ENCODE peak calls at places on chromosomes 3 and 15, in nine cellular contexts. One of them, this sample, is unnamed. For H3K79me2, the result is how much of the 10 kb centered on the place peaks cover.

GRCh38 chr3:184345678-184346144 is 8.3 kb downstream of the FAM131A start:
- DNase-seq in H9: peak
- DNase-seq in astrocyte: no peak
- DNase-seq in neural progenitor cell: peak
- DNase-seq in fibroblast of lung: peak
- DNase-seq in endothelial cell of umbilical vein: peak
- DNase-seq in K562: peak
- DNase-seq in OCI-LY7: peak
- DNase-seq in GM23338: peak
- DNase-seq in this sample: no peak

GRCh38 chr15:60740787-60741354 is 261.9 kb upstream of the ICE2 start:
- DNase-seq in GM23338: no peak
- DNase-seq in H9: no peak
- DNase-seq in fibroblast of lung: no peak
- DNase-seq in OCI-LY7: no peak
- DNase-seq in K562: no peak
- DNase-seq in neural progenitor cell: no peak
- DNase-seq in astrocyte: peak
- DNase-seq in endothelial cell of umbilical vein: no peak
- DNase-seq in this sample: no peak

GRCh38 chr3:117873236-117873635 is 1161.4 kb downstream of the IGSF11 start:
- DNase-seq in astrocyte: no peak
- DNase-seq in endothelial cell of umbilical vein: peak
- DNase-seq in fibroblast of lung: peak
- DNase-seq in OCI-LY7: no peak
- DNase-seq in neural progenitor cell: no peak
- DNase-seq in H9: no peak
- DNase-seq in GM23338: no peak
- DNase-seq in K562: no peak
- DNase-seq in this sample: no peak

GRCh38 chr3:57815034-57815433 is 58.9 kb downstream of the SLMAP start:
- DNase-seq in GM23338: no peak
- DNase-seq in K562: no peak
- DNase-seq in fibroblast of lung: no peak
- DNase-seq in astrocyte: no peak
- DNase-seq in endothelial cell of umbilical vein: no peak
- DNase-seq in neural progenitor cell: no peak
- DNase-seq in OCI-LY7: peak
- DNase-seq in H9: no peak
- DNase-seq in this sample: peak

GRCh38 chr3:87503901-87504498 is 227.6 kb upstream of the POU1F1 start:
- DNase-seq in K562: peak
- DNase-seq in fibroblast of lung: peak
- DNase-seq in neural progenitor cell: peak
- DNase-seq in astrocyte: peak
- DNase-seq in OCI-LY7: peak
- DNase-seq in endothelial cell of umbilical vein: peak
- DNase-seq in GM23338: peak
- DNase-seq in H9: peak
- DNase-seq in this sample: peak

GRCh38 chr3:18681946-18682345 is 256.8 kb upstream of the SATB1 start:
- DNase-seq in K562: no peak
- DNase-seq in GM23338: no peak
- DNase-seq in H9: no peak
- DNase-seq in OCI-LY7: no peak
- DNase-seq in fibroblast of lung: no peak
- DNase-seq in astrocyte: no peak
- DNase-seq in neural progenitor cell: no peak
- DNase-seq in endothelial cell of umbilical vein: no peak
- DNase-seq in this sample: no peak

GRCh38 chr3:99859855-99860254 is 42.2 kb downstream of the CMSS1 start:
- DNase-seq in K562: no peak
- DNase-seq in OCI-LY7: no peak
- DNase-seq in neural progenitor cell: no peak
- DNase-seq in H9: no peak
- DNase-seq in GM23338: no peak
- DNase-seq in astrocyte: peak
- DNase-seq in endothelial cell of umbilical vein: peak
- DNase-seq in fibroblast of lung: peak
- DNase-seq in this sample: no peak

GRCh38 chr3:59660376-59660775 is 610.6 kb upstream of the CFAP20DC start:
- DNase-seq in GM23338: no peak
- DNase-seq in OCI-LY7: no peak
- DNase-seq in astrocyte: peak
- DNase-seq in K562: no peak
- DNase-seq in endothelial cell of umbilical vein: no peak
- DNase-seq in H9: no peak
- DNase-seq in fibroblast of lung: peak
- DNase-seq in neural progenitor cell: no peak
- DNase-seq in this sample: no peak

GRCh38 chr3:20648921-20649381 is 462.9 kb upstream of the SGO1 start:
- DNase-seq in GM23338: no peak
- DNase-seq in neural progenitor cell: no peak
- DNase-seq in fibroblast of lung: peak
- DNase-seq in astrocyte: peak
- DNase-seq in OCI-LY7: no peak
- DNase-seq in endothelial cell of umbilical vein: no peak
- DNase-seq in K562: no peak
- DNase-seq in H9: no peak
- DNase-seq in this sample: no peak

GRCh38 chr3:126414961-126415660 is 20.4 kb downstream of the CFAP100 start:
- DNase-seq in K562: no peak
- DNase-seq in fibroblast of lung: no peak
- DNase-seq in endothelial cell of umbilical vein: no peak
- DNase-seq in GM23338: no peak
- DNase-seq in H9: no peak
- DNase-seq in neural progenitor cell: no peak
- DNase-seq in astrocyte: no peak
- DNase-seq in OCI-LY7: no peak
- DNase-seq in this sample: no peak

DNA sequence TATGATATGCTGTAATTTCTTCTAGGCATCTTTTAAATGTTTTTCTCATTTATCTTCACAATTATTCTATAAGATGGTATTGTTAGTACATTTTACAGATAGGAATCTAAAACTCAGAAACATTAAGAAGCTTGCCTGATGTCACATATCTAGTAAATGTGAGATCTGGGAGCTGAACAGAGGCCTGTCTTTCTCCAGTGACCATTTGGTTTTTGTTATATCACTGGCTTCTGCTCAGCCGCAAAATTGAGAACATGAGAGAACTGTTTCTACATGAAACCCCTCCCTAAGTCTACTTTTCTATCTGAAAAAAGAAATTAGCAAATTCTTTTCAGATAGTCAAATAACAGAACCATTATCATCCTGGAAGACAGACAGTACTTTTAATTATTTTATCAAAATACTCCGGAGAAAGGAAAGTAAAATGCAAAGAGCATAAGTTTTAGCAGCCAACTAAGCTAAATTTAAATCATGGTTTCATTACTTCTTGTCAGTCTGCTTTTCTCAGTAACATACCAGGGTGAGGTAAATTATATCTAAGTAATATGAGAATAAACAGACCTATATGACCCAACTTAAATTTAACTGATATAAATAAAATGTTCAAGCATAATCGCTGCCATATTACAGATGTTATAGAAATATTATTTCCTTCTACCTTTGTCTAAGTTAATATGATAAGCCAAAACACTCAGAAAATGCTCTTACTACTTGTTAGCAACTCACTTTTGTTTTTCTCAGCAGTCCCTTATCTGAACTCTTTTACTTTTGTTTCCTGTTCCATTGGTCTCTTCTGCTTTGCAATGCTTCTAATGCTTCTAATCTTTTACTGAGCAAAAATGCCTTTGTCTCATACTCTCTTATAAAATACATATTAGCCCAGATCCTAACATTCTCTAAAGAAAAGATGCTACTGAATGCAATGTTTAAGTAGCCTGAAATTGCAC is 68.0 kb upstream of the MBNL1 start:
- DNase-seq in astrocyte: no peak
- DNase-seq in fibroblast of lung: no peak
- DNase-seq in H9: no peak
- DNase-seq in K562: no peak
- DNase-seq in neural progenitor cell: no peak
- DNase-seq in OCI-LY7: peak
- DNase-seq in GM23338: no peak
- DNase-seq in endothelial cell of umbilical vein: peak
- DNase-seq in this sample: no peak
- H3K79me2 ChIP-seq in astrocyte: under half
- H3K79me2 ChIP-seq in fibroblast of lung: under half
- H3K79me2 ChIP-seq in H9: under half
- H3K79me2 ChIP-seq in K562: under half
- H3K79me2 ChIP-seq in neural progenitor cell: under half
- H3K79me2 ChIP-seq in OCI-LY7: under half
- H3K79me2 ChIP-seq in GM23338: under half
- H3K79me2 ChIP-seq in endothelial cell of umbilical vein: under half
- H3K79me2 ChIP-seq in this sample: half or more

DNA sequence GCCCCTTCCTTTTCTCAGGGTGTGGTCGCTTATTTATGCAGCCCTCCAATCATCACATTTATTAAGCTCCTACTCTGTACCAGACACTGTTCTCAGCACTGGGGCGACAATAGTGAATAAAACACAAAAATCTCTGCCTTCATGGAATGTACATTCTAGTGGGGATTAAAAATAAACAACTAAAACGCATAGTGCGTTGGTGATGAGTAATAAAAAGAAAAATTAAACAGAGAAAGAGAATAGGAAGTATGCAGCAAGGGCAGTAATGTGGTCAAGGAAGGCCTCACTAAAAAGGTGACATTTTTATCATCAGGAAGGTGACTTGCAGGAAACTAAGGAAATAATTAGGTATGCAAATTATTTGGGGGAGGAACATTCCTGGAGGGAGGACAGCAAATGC is 5.1 kb downstream of the SLC51B start:
- DNase-seq in H9: no peak
- DNase-seq in K562: no peak
- DNase-seq in fibroblast of lung: peak
- DNase-seq in GM23338: no peak
- DNase-seq in astrocyte: no peak
- DNase-seq in neural progenitor cell: no peak
- DNase-seq in endothelial cell of umbilical vein: no peak
- DNase-seq in OCI-LY7: no peak
- DNase-seq in this sample: no peak
- H3K4me2 ChIP-seq in H9: no peak
- H3K4me2 ChIP-seq in K562: no peak
- H3K4me2 ChIP-seq in fibroblast of lung: peak
- H3K4me2 ChIP-seq in GM23338: no peak
- H3K4me2 ChIP-seq in astrocyte: peak
- H3K4me2 ChIP-seq in neural progenitor cell: no peak
- H3K4me2 ChIP-seq in endothelial cell of umbilical vein: peak
- H3K4me2 ChIP-seq in OCI-LY7: no peak
- H3K4me2 ChIP-seq in this sample: no peak

GRCh38 chr15:85006655-85007054 is 25.0 kb downstream of the PDE8A start:
- DNase-seq in astrocyte: no peak
- DNase-seq in fibroblast of lung: no peak
- DNase-seq in H9: no peak
- DNase-seq in OCI-LY7: no peak
- DNase-seq in K562: no peak
- DNase-seq in neural progenitor cell: no peak
- DNase-seq in endothelial cell of umbilical vein: no peak
- DNase-seq in GM23338: no peak
- DNase-seq in this sample: no peak

GRCh38 chr15:85005319-85005718 is 23.7 kb downstream of the PDE8A start:
- DNase-seq in OCI-LY7: no peak
- DNase-seq in endothelial cell of umbilical vein: no peak
- DNase-seq in neural progenitor cell: no peak
- DNase-seq in fibroblast of lung: no peak
- DNase-seq in H9: no peak
- DNase-seq in K562: no peak
- DNase-seq in GM23338: no peak
- DNase-seq in astrocyte: no peak
- DNase-seq in this sample: no peak

GRCh38 chr15:85004551-85004950 is 22.9 kb downstream of the PDE8A start:
- DNase-seq in astrocyte: no peak
- DNase-seq in GM23338: no peak
- DNase-seq in fibroblast of lung: no peak
- DNase-seq in endothelial cell of umbilical vein: no peak
- DNase-seq in neural progenitor cell: no peak
- DNase-seq in H9: no peak
- DNase-seq in K562: no peak
- DNase-seq in OCI-LY7: peak
- DNase-seq in this sample: no peak

GRCh38 chr15:85006201-85006600 is 24.5 kb downstream of the PDE8A start:
- DNase-seq in GM23338: no peak
- DNase-seq in K562: no peak
- DNase-seq in H9: no peak
- DNase-seq in OCI-LY7: no peak
- DNase-seq in astrocyte: no peak
- DNase-seq in fibroblast of lung: no peak
- DNase-seq in neural progenitor cell: no peak
- DNase-seq in endothelial cell of umbilical vein: no peak
- DNase-seq in this sample: no peak

GRCh38 chr15:85005744-85006143 is 24.1 kb downstream of the PDE8A start:
- DNase-seq in K562: no peak
- DNase-seq in neural progenitor cell: no peak
- DNase-seq in H9: no peak
- DNase-seq in endothelial cell of umbilical vein: no peak
- DNase-seq in OCI-LY7: no peak
- DNase-seq in fibroblast of lung: no peak
- DNase-seq in astrocyte: no peak
- DNase-seq in GM23338: no peak
- DNase-seq in this sample: no peak
- TF ChIP-seq CTCF in K562: no peak
- TF ChIP-seq CTCF in neural progenitor cell: no peak
- TF ChIP-seq CTCF in H9: no peak
- TF ChIP-seq CTCF in endothelial cell of umbilical vein: no peak
- TF ChIP-seq CTCF in OCI-LY7: no peak
- TF ChIP-seq CTCF in fibroblast of lung: no peak
- TF ChIP-seq CTCF in astrocyte: no peak
- TF ChIP-seq CTCF in GM23338: no peak
- TF ChIP-seq CTCF in this sample: no peak

DNA sequence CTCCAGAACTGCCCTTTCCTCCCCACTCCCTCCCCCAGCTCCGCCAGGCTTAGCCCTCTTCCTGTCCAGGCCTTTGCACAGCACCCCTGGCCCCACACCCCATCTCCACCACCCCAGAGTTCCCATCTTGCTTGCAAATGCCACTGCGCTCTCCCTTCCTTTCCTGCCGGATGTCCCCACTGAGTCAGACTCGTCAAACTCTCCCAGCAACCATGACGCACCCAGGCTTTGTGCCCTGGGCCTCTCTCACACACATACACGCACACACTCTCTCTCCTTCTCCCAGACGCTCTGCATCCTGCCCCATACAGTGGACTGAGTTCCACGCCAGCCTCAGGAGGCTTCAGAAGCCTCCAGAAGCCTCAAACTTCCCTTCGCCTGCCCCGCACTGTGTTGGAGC is 2.8 kb upstream of the CCDC9B start:
- DNase-seq in GM23338: no peak
- DNase-seq in astrocyte: peak
- DNase-seq in OCI-LY7: no peak
- DNase-seq in K562: no peak
- DNase-seq in H9: no peak
- DNase-seq in endothelial cell of umbilical vein: peak
- DNase-seq in fibroblast of lung: peak
- DNase-seq in neural progenitor cell: no peak
- DNase-seq in this sample: no peak
- H3K79me2 ChIP-seq in GM23338: under half
- H3K79me2 ChIP-seq in astrocyte: under half
- H3K79me2 ChIP-seq in OCI-LY7: under half
- H3K79me2 ChIP-seq in K562: under half
- H3K79me2 ChIP-seq in H9: under half
- H3K79me2 ChIP-seq in endothelial cell of umbilical vein: under half
- H3K79me2 ChIP-seq in fibroblast of lung: under half
- H3K79me2 ChIP-seq in neural progenitor cell: under half
- H3K79me2 ChIP-seq in this sample: under half

This sample was measured in DND-41.